ENCODE peak calls at places on chromosomes 1 and 21, in four cellular contexts. One of them, this sample, is unnamed.

GRCh38 chr1:202165267-202165941 is 5.0 kb upstream of the PTPN7 start:
- DNase-seq in ovary: peak
- DNase-seq in upper lobe of right lung: peak
- DNase-seq in fibroblast of pulmonary artery: no peak
- DNase-seq in this sample: no peak

GRCh38 chr1:832136-832535 is 91.6 kb upstream of the SAMD11 start:
- DNase-seq in ovary: no peak
- DNase-seq in upper lobe of right lung: no peak
- DNase-seq in fibroblast of pulmonary artery: no peak
- DNase-seq in this sample: no peak

GRCh38 chr1:47584249-47584648 is 146.4 kb downstream of the FOXD2 start:
- DNase-seq in ovary: no peak
- DNase-seq in upper lobe of right lung: no peak
- DNase-seq in fibroblast of pulmonary artery: no peak
- DNase-seq in this sample: no peak

GRCh38 chr1:44791364-44791801 is 3.4 kb upstream of the BEST4 start:
- DNase-seq in ovary: no peak
- DNase-seq in upper lobe of right lung: peak
- DNase-seq in fibroblast of pulmonary artery: no peak
- DNase-seq in this sample: no peak

GRCh38 chr1:227753999-227754764 is 18.9 kb downstream of the SNAP47 start:
- DNase-seq in ovary: peak
- DNase-seq in upper lobe of right lung: no peak
- DNase-seq in fibroblast of pulmonary artery: peak
- DNase-seq in this sample: no peak

GRCh38 chr21:45409466-45410150 is 4.6 kb downstream of the COL18A1 start:
- DNase-seq in ovary: peak
- DNase-seq in upper lobe of right lung: no peak
- DNase-seq in fibroblast of pulmonary artery: no peak
- DNase-seq in this sample: no peak

GRCh38 chr1:159775716-159776115 is 5.0 kb upstream of the DUSP23 start:
- DNase-seq in ovary: no peak
- DNase-seq in upper lobe of right lung: no peak
- DNase-seq in fibroblast of pulmonary artery: peak
- DNase-seq in this sample: no peak

GRCh38 chr21:37159053-37159776 is 86.2 kb downstream of the TTC3 start:
- DNase-seq in ovary: no peak
- DNase-seq in upper lobe of right lung: no peak
- DNase-seq in fibroblast of pulmonary artery: no peak
- DNase-seq in this sample: peak

GRCh38 chr21:46117586-46118304 is 19.8 kb downstream of the COL6A2 start:
- DNase-seq in ovary: peak
- DNase-seq in upper lobe of right lung: peak
- DNase-seq in fibroblast of pulmonary artery: no peak
- DNase-seq in this sample: no peak

GRCh38 chr1:55062801-55063561 is 23.6 kb downstream of the PCSK9 start:
- DNase-seq in ovary: no peak
- DNase-seq in upper lobe of right lung: peak
- DNase-seq in fibroblast of pulmonary artery: no peak
- DNase-seq in this sample: no peak

GRCh38 chr1:179021873-179022272 is 3.8 kb upstream of the FAM20B start:
- DNase-seq in ovary: no peak
- DNase-seq in upper lobe of right lung: no peak
- DNase-seq in fibroblast of pulmonary artery: no peak
- DNase-seq in this sample: no peak

GRCh38 chr1:44512313-44512885 is 107.3 kb downstream of the RNF220 start:
- DNase-seq in ovary: no peak
- DNase-seq in upper lobe of right lung: no peak
- DNase-seq in fibroblast of pulmonary artery: no peak
- DNase-seq in this sample: no peak

GRCh38 chr1:86965012-86965826 is 50.8 kb downstream of the HS2ST1 start:
- DNase-seq in ovary: no peak
- DNase-seq in upper lobe of right lung: no peak
- DNase-seq in fibroblast of pulmonary artery: peak
- DNase-seq in this sample: peak

GRCh38 chr1:2380816-2381591 is 10.3 kb downstream of the MORN1 start:
- DNase-seq in ovary: peak
- DNase-seq in upper lobe of right lung: peak
- DNase-seq in fibroblast of pulmonary artery: no peak
- DNase-seq in this sample: no peak

GRCh38 chr1:68120136-68120791 is 69.8 kb upstream of the DIRAS3 start:
- DNase-seq in ovary: peak
- DNase-seq in upper lobe of right lung: no peak
- DNase-seq in fibroblast of pulmonary artery: peak
- DNase-seq in this sample: peak

GRCh38 chr1:83641828-83642443 is 357.0 kb downstream of the TTLL7 start:
- DNase-seq in ovary: peak
- DNase-seq in upper lobe of right lung: no peak
- DNase-seq in fibroblast of pulmonary artery: peak
- DNase-seq in this sample: no peak

DNA sequence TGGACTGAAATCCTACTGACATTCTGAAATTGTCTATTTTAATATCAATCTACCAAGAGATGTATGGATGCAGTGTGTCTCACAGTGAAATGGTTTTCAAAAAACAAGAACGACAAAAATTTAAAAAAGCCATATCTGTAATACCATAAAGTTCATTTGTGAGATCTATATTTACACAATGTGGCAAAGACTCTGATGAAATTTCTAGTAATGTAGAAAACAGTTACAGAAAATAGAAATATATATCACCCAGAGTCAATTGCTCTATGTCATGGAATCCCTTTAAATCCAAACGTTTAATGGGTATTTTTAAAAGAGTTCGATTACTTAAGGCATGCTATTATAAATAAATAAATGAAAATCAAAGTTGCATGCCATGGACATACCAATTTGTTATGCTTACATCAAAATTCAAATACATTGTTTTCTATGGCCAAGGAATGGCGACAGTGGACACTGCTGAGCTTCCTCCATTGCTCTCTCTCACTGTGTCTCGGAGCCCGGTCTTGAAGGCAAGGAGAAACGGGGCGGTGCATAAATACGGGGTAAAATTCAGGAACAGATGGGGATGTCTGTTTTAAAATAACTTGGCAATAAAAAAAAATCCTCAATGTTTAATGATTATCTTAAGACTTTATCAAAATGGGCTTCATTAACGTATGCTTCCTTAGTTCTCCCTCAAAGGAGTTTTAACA is 37.0 kb upstream of the SAMSN1 start:
- DNase-seq in ovary: no peak
- DNase-seq in upper lobe of right lung: no peak
- DNase-seq in fibroblast of pulmonary artery: no peak
- DNase-seq in this sample: no peak
- H3K4me3 ChIP-seq in ovary: no peak
- H3K4me3 ChIP-seq in upper lobe of right lung: no peak
- H3K4me3 ChIP-seq in fibroblast of pulmonary artery: no peak
- H3K4me3 ChIP-seq in this sample: no peak

GRCh38 chr1:6208723-6209660 is 3.1 kb downstream of the RNF207 start:
- DNase-seq in ovary: peak
- DNase-seq in upper lobe of right lung: peak
- DNase-seq in fibroblast of pulmonary artery: peak
- DNase-seq in this sample: peak
- H3K4me3 ChIP-seq in ovary: peak
- H3K4me3 ChIP-seq in upper lobe of right lung: peak
- H3K4me3 ChIP-seq in fibroblast of pulmonary artery: peak
- H3K4me3 ChIP-seq in this sample: no peak

GRCh38 chr1:207052736-207053545 is at the start of gene PFKFB2:
- DNase-seq in ovary: peak
- DNase-seq in upper lobe of right lung: peak
- DNase-seq in fibroblast of pulmonary artery: peak
- DNase-seq in this sample: peak
- H3K4me3 ChIP-seq in ovary: peak
- H3K4me3 ChIP-seq in upper lobe of right lung: peak
- H3K4me3 ChIP-seq in fibroblast of pulmonary artery: peak
- H3K4me3 ChIP-seq in this sample: peak

DNA sequence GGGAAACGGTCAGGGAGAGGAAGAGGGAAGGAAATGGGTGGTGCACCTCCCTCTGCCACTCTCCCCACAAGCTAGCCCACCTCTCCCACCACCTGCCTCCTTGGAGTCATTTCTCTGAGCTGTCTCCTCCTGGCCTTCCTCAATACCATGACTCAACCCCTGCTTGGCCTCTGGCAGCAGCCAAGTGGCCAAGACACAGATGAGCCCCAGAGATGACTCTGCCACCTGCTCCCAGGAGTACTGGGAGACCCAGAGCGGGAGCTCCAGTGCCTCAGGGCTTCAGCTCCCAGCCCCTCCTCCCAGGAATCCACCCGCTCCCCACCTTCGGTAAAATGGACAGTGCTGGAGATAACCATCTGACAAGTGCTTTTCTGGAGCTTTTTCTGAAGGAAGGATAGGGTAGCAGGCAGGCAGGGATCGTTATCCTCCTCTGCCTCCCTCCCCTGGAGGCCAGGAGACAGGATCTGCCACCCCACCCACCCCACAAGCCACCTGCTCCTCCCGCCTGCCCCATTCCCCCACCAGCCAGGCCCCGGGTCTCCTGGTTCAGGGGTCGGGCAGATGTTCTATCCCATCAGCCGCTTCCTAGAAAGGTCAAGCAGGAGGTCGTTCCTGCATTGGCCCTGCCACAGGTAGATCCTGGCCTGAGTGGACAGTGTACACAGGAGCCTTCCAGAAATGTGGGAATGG is 2.5 kb downstream of the S100A16 start:
- DNase-seq in ovary: peak
- DNase-seq in upper lobe of right lung: no peak
- DNase-seq in fibroblast of pulmonary artery: no peak
- DNase-seq in this sample: no peak
- H3K4me3 ChIP-seq in ovary: no peak
- H3K4me3 ChIP-seq in upper lobe of right lung: no peak
- H3K4me3 ChIP-seq in fibroblast of pulmonary artery: peak
- H3K4me3 ChIP-seq in this sample: no peak

GRCh38 chr1:65002508-65003315 is 36.4 kb upstream of the JAK1 start:
- DNase-seq in ovary: peak
- DNase-seq in upper lobe of right lung: peak
- DNase-seq in fibroblast of pulmonary artery: peak
- DNase-seq in this sample: peak
- H3K4me3 ChIP-seq in ovary: peak
- H3K4me3 ChIP-seq in upper lobe of right lung: peak
- H3K4me3 ChIP-seq in fibroblast of pulmonary artery: peak
- H3K4me3 ChIP-seq in this sample: peak

GRCh38 chr1:89725016-89725380 is 92.1 kb downstream of the LRRC8C start:
- DNase-seq in ovary: no peak
- DNase-seq in upper lobe of right lung: no peak
- DNase-seq in fibroblast of pulmonary artery: peak
- DNase-seq in this sample: no peak
- H3K4me3 ChIP-seq in ovary: no peak
- H3K4me3 ChIP-seq in upper lobe of right lung: no peak
- H3K4me3 ChIP-seq in fibroblast of pulmonary artery: no peak
- H3K4me3 ChIP-seq in this sample: no peak

GRCh38 chr1:31389616-31390015 is 16.7 kb upstream of the FABP3 start:
- DNase-seq in ovary: no peak
- DNase-seq in upper lobe of right lung: no peak
- DNase-seq in fibroblast of pulmonary artery: no peak
- DNase-seq in this sample: no peak
- H3K4me3 ChIP-seq in ovary: no peak
- H3K4me3 ChIP-seq in upper lobe of right lung: no peak
- H3K4me3 ChIP-seq in fibroblast of pulmonary artery: no peak
- H3K4me3 ChIP-seq in this sample: no peak

This sample was measured in GM12865.